ENCODE peak calls at places on chromosome 12, in five cellular contexts. F, Q, I, V and E are unnamed samples.

GRCh38 chr12:49535921-49536525 is 2.8 kb upstream of the KCNH3 start:
- DNase-seq in F (no peak), Q (no peak), I (peak; percentile 33), V (no peak), E (no peak)

GRCh38 chr12:52307836-52308806 is 13.1 kb downstream of the KRT83 start:
- DNase-seq in F (peak; percentile 64), Q (peak; percentile 87), I (peak; percentile 66), V (peak; percentile 59), E (peak; percentile 77)

GRCh38 chr12:26768611-26769603 is 64.1 kb downstream of the ITPR2 start:
- DNase-seq in F (no peak), Q (no peak), I (no peak), V (no peak), E (no peak)

GRCh38 chr12:20696181-20696580 is 1.0 kb downstream of the SLCO1C1 start:
- DNase-seq in F (no peak), Q (no peak), I (no peak), V (no peak), E (no peak)

GRCh38 chr12:47527816-47528215 is 178.0 kb downstream of the RPAP3 start:
- DNase-seq in F (no peak), Q (no peak), I (peak; percentile 17), V (no peak), E (no peak)

GRCh38 chr12:76551482-76551888 is 8.1 kb downstream of the OSBPL8 start:
- DNase-seq in F (no peak), Q (no peak), I (peak; percentile 5), V (no peak), E (no peak)

GRCh38 chr12:121781751-121782615 is 11.5 kb downstream of the RHOF start:
- DNase-seq in F (no peak), Q (no peak), I (peak; percentile 78), V (peak; percentile 91), E (peak; percentile 50)

GRCh38 chr12:118044075-118044474 is 16.9 kb downstream of the WSB2 start:
- DNase-seq in F (no peak), Q (no peak), I (no peak), V (peak; percentile 38), E (no peak)

GRCh38 chr12:47843226-47843980 is 23.7 kb upstream of the HDAC7 start:
- DNase-seq in F (no peak), Q (no peak), I (no peak), V (no peak), E (no peak)

GRCh38 chr12:42585175-42585845 is 4.2 kb downstream of the PRICKLE1 start:
- DNase-seq in F (no peak), Q (no peak), I (peak; percentile 76), V (no peak), E (no peak)

GRCh38 chr12:79690156-79690605 is 583 bp downstream of the PAWR start:
- DNase-seq in F (peak; percentile 67), Q (no peak), I (peak; percentile 34), V (peak; percentile 10), E (peak; percentile 50)

GRCh38 chr12:78759387-78759786 is 105.2 kb upstream of the SYT1 start:
- DNase-seq in F (no peak), Q (peak; percentile 9), I (peak; percentile 19), V (no peak), E (no peak)

GRCh38 chr12:127579446-127579845 is 687.5 kb upstream of the TMEM132C start:
- DNase-seq in F (no peak), Q (no peak), I (no peak), V (no peak), E (no peak)

GRCh38 chr12:10959777-10960176 is 20.7 kb upstream of the TAS2R14 start:
- DNase-seq in F (no peak), Q (no peak), I (peak; percentile 7), V (peak; percentile 10), E (no peak)

GRCh38 chr12:119988440-119988787 is 622 bp upstream of the BICDL1 start:
- DNase-seq in F (no peak), Q (peak; percentile 61), I (no peak), V (no peak), E (peak; percentile 43)